ENCODE peak calls at places on chromosomes 13 and 19, in nine cellular contexts. Q, W, G, N, A, X, P, O and Y are unnamed samples.

GRCh38 chr13:41384749-41385503 is 72.4 kb upstream of the RGCC start:
- DNase-seq in G (no peak), N (no peak), O (peak; percentile 44), W (no peak), P (no peak), Q (no peak), A (peak; percentile 17), X (no peak), Y (no peak)

GRCh38 chr13:41188584-41188983 is 5.8 kb downstream of the KBTBD7 start:
- DNase-seq in P (no peak), X (no peak), G (no peak), A (no peak), N (no peak), Q (no peak), O (peak; percentile 54), W (no peak), Y (no peak)

GRCh38 chr13:25468330-25469178 is 96.8 kb downstream of the ATP8A2 start:
- DNase-seq in X (peak; percentile 77), N (no peak), Q (no peak), G (no peak), A (peak; percentile 70), W (no peak), P (no peak), O (no peak), Y (no peak)

GRCh38 chr13:50584856-50585580 is 258.5 kb downstream of the DLEU7 start:
- DNase-seq in O (no peak), X (no peak), W (no peak), N (no peak), Q (no peak), G (no peak), P (no peak), A (peak; percentile 14), Y (no peak)

GRCh38 chr13:66076417-66076816 is 1153.7 kb downstream of the PCDH9 start:
- DNase-seq in P (no peak), Q (no peak), G (no peak), N (no peak), O (peak; percentile 86), A (no peak), X (no peak), W (peak; percentile 31), Y (no peak)

GRCh38 chr19:45087531-45087930 is 5.4 kb upstream of the PPP1R37 start:
- DNase-seq in P (no peak), X (no peak), G (no peak), A (no peak), N (no peak), O (no peak), W (no peak), Q (no peak), Y (peak; percentile 18)

GRCh38 chr13:44141213-44141724 is 232.4 kb upstream of the SERP2 start:
- DNase-seq in P (no peak), A (peak; percentile 73), G (no peak), O (no peak), W (no peak), X (no peak), N (no peak), Q (no peak), Y (no peak)

GRCh38 chr13:67395577-67395976 is 165.4 kb upstream of the PCDH9 start:
- DNase-seq in Q (no peak), O (no peak), G (no peak), X (no peak), P (no peak), W (no peak), A (no peak), N (no peak), Y (no peak)

GRCh38 chr19:13057147-13057572 is 45.5 kb downstream of the LYL1 start:
- DNase-seq in W (no peak), G (no peak), A (no peak), O (no peak), N (peak; percentile 75), Q (no peak), P (no peak), X (no peak), Y (no peak)

GRCh38 chr19:54506079-54506478 is 3.4 kb downstream of the LAIR2 start:
- DNase-seq in N (no peak), X (no peak), G (no peak), O (no peak), A (no peak), W (no peak), P (no peak), Q (no peak), Y (no peak)

GRCh38 chr19:54507824-54508223 is 5.2 kb downstream of the LAIR2 start:
- DNase-seq in A (no peak), Q (no peak), X (no peak), N (no peak), P (no peak), G (no peak), W (no peak), O (no peak), Y (no peak)

DNA sequence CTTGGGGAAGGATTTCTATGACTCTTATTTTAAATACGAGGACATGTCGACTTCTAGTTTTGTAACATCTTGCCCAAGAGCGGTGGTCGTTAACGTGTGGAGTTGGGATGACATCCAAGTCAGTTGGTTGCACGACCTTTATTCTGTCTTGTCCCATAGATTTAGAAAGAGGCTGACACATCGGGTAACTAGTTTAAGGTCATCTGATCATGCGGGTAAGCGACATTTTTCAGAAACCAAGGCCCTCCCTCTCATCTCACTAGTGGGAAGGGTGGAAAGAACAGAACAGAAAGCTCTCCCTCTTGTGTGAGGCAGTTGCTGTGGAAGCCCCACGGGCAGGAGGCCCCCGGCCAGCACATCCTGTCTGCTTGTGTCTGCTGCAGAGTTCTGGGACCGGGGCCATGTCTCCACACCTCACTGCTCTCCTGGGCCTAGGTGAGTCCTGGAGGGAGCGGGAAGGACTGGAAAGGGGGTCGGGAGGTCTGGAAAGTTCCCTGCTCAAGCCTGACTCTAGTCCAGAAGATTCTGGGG is at the start of gene LAIR2:
- DNase-seq in W (no peak), A (no peak), X (no peak), Q (no peak), O (no peak), P (no peak), N (no peak), G (no peak), Y (peak; percentile 20)
- H3K4me3 ChIP-seq in W (no peak within 1 kb of the TSS), A (no peak within 1 kb of the TSS), X (no peak within 1 kb of the TSS), Q (no peak within 1 kb of the TSS), O (no peak within 1 kb of the TSS), P (no peak within 1 kb of the TSS), N (no peak within 1 kb of the TSS), G (no peak within 1 kb of the TSS), Y (peak within 1 kb of the TSS; percentile 41)

DNA sequence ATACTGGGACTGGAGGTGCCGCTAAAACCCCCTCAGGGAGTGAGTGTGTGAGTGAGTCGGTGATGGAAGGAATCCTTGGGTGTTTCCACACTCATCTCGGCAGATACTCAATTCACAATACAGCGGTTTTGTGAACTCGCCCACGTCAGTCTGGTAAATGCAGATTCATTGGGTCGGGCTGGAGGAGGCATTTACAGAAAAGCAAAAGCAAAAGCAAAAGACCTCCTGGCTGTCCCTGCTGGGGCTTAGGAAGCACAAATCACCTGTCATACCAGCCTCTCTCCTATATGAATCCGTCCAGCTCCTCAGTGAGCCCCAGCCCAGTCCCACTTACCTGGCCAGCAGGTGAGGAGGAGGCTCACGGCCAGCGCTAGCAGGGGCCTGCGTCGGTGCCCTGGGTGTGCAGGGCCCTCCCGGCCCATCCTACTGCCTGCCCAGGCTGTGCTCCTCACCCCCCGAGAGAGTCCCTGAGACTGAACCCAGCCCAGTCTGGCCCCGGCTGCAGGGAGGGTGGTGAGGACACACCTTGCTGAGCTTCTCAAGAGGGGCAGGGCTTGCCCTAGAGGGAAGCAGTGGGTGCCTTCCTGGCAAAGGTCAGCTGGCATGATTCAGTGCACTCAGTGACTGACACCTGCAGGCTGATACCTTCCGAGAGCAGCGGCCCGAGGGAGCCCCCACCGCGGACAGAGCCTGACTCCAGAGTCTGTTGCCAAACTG is at the start of gene MUC16:
- DNase-seq in G (no peak), Q (no peak), P (peak; percentile 40), A (no peak), N (no peak), O (no peak), X (no peak), W (no peak), Y (no peak)
- H3K4me3 ChIP-seq in G (no peak within 1 kb of the TSS), Q (no peak within 1 kb of the TSS), P (peak within 1 kb of the TSS; percentile 66), A (no peak within 1 kb of the TSS), N (no peak within 1 kb of the TSS), O (no peak within 1 kb of the TSS), X (no peak within 1 kb of the TSS), W (no peak within 1 kb of the TSS), Y (no peak within 1 kb of the TSS)

GRCh38 chr19:53977429-53977990 is 13.9 kb upstream of the CACNG6 start:
- DNase-seq in Q (peak; percentile 80), P (peak; percentile 42), A (peak; percentile 97), N (peak; percentile 78), G (peak; percentile 61), W (peak; percentile 85), X (peak; percentile 78), O (peak; percentile 93), Y (peak; percentile 64)
- H3K4me3 ChIP-seq in Q (peak overlapping the region; percentile 37), P (no peak overlapping the region), A (peak overlapping the region; percentile 1), N (peak overlapping the region; percentile 39), G (peak overlapping the region; percentile 54), W (peak overlapping the region; percentile 9), X (no peak overlapping the region), O (peak overlapping the region; percentile 49), Y (peak overlapping the region; percentile 79)

GRCh38 chr13:49112782-49113525 is 107.2 kb upstream of the MLNR start:
- DNase-seq in G (no peak), O (peak; percentile 32), Q (no peak), X (no peak), W (no peak), A (peak; percentile 82), N (no peak), P (no peak), Y (no peak)

GRCh38 chr13:49110122-49110831 is 109.9 kb upstream of the MLNR start:
- DNase-seq in Q (peak; percentile 83), X (peak; percentile 87), P (no peak), O (peak; percentile 91), N (peak; percentile 88), G (peak; percentile 81), A (peak; percentile 94), W (peak; percentile 78), Y (peak; percentile 65)

GRCh38 chr13:49108204-49108603 is 111.9 kb upstream of the MLNR start:
- DNase-seq in O (no peak), G (no peak), P (no peak), X (no peak), N (no peak), A (no peak), W (no peak), Q (no peak), Y (no peak)

GRCh38 chr13:49116873-49117272 is 103.3 kb upstream of the MLNR start:
- DNase-seq in N (no peak), X (no peak), G (no peak), Q (no peak), O (no peak), P (no peak), W (no peak), A (no peak), Y (no peak)

DNA sequence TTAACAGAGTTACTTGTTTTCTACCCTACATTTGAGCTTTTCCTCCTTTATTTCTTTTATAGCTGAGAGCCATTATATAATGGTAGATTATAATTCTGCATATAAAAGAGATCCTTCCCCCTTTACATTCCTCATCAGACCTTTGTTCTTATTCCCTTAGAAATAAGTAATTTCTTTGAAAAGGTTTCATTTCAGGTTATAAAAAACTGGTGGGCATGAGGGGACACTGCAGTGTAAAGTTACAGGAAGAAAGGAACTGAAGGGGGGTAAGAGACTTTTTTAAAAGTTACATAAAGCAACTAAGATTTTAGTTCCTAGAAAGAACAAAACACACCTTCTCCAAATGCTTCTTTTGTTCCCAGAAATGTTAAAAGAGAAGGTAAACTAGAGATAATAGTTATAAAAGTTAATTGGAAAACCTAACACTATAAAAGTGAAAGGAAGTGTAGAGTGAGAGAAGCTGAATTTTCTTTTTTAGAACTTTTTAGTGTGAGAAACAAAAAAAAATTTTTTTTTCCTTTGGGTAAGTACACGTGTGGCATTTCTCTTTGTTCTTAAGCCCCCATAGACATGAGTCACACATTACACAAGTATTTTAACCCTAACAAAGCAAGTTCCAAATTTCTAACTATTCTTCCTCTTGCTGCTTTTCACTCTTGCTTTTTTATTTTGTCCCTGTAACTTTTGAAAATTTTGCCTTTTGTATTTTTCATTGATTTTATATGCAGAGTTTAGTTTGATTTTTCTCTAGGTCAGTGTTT is 106.4 kb upstream of the MLNR start:
- DNase-seq in W (no peak), N (no peak), P (no peak), G (no peak), O (peak; percentile 81), Q (no peak), A (peak; percentile 45), X (no peak), Y (no peak)
- H3K4me3 ChIP-seq in W (peak overlapping the region; percentile 23), N (no peak overlapping the region), P (no peak overlapping the region), G (no peak overlapping the region), O (peak overlapping the region; percentile 5), Q (no peak overlapping the region), A (no peak overlapping the region), X (no peak overlapping the region), Y (peak overlapping the region; percentile 34)